ENCODE peak calls at places on chromosomes 3 and 15, in ten cellular contexts. One of them, this sample, is unnamed.

GRCh38 chr3:127836004-127836882 is 13.9 kb upstream of the MGLL start:
- DNase-seq in fibroblast of lung: no peak
- DNase-seq in prostate gland: no peak
- DNase-seq in endodermal cell: no peak
- DNase-seq in breast epithelium: no peak
- DNase-seq in cardiac muscle cell: no peak
- DNase-seq in CD8-positive, alpha-beta T cell: no peak
- DNase-seq in astrocyte: no peak
- DNase-seq in uterus: no peak
- DNase-seq in neural progenitor cell: no peak
- DNase-seq in this sample: no peak

GRCh38 chr3:56921573-56922571 is 120.1 kb upstream of the ARHGEF3 start:
- DNase-seq in fibroblast of lung: peak; percentile 82
- DNase-seq in astrocyte: peak; percentile 79
- DNase-seq in prostate gland: peak; percentile 8
- DNase-seq in cardiac muscle cell: peak; percentile 78
- DNase-seq in CD8-positive, alpha-beta T cell: no peak
- DNase-seq in uterus: no peak
- DNase-seq in breast epithelium: no peak
- DNase-seq in endodermal cell: no peak
- DNase-seq in neural progenitor cell: no peak
- DNase-seq in this sample: peak; percentile 48

GRCh38 chr15:23642413-23643044 is 5.1 kb downstream of the MAGEL2 start:
- DNase-seq in uterus: peak; percentile 64
- DNase-seq in fibroblast of lung: peak; percentile 41
- DNase-seq in astrocyte: peak; percentile 20
- DNase-seq in cardiac muscle cell: peak; percentile 66
- DNase-seq in prostate gland: peak; percentile 32
- DNase-seq in breast epithelium: no peak
- DNase-seq in endodermal cell: peak; percentile 84
- DNase-seq in CD8-positive, alpha-beta T cell: no peak
- DNase-seq in neural progenitor cell: peak; percentile 73
- DNase-seq in this sample: peak; percentile 10

GRCh38 chr3:18725668-18726407 is 300.7 kb upstream of the SATB1 start:
- DNase-seq in astrocyte: no peak
- DNase-seq in uterus: no peak
- DNase-seq in prostate gland: peak; percentile 7
- DNase-seq in fibroblast of lung: no peak
- DNase-seq in endodermal cell: no peak
- DNase-seq in cardiac muscle cell: peak; percentile 77
- DNase-seq in neural progenitor cell: no peak
- DNase-seq in breast epithelium: no peak
- DNase-seq in CD8-positive, alpha-beta T cell: no peak
- DNase-seq in this sample: no peak

GRCh38 chr15:68517285-68517711 is 61.5 kb upstream of the CORO2B start:
- DNase-seq in neural progenitor cell: peak; percentile 66
- DNase-seq in astrocyte: peak; percentile 68
- DNase-seq in endodermal cell: peak; percentile 82
- DNase-seq in fibroblast of lung: peak; percentile 69
- DNase-seq in uterus: no peak
- DNase-seq in breast epithelium: no peak
- DNase-seq in CD8-positive, alpha-beta T cell: no peak
- DNase-seq in cardiac muscle cell: no peak
- DNase-seq in prostate gland: no peak
- DNase-seq in this sample: no peak

GRCh38 chr3:172464306-172464705 is 16.1 kb upstream of the GHSR start:
- DNase-seq in astrocyte: no peak
- DNase-seq in neural progenitor cell: no peak
- DNase-seq in uterus: no peak
- DNase-seq in prostate gland: no peak
- DNase-seq in fibroblast of lung: no peak
- DNase-seq in CD8-positive, alpha-beta T cell: no peak
- DNase-seq in breast epithelium: no peak
- DNase-seq in endodermal cell: no peak
- DNase-seq in cardiac muscle cell: no peak
- DNase-seq in this sample: no peak

GRCh38 chr3:100518983-100519382 is 26.6 kb downstream of the TMEM45A start:
- DNase-seq in prostate gland: no peak
- DNase-seq in endodermal cell: no peak
- DNase-seq in cardiac muscle cell: peak; percentile 69
- DNase-seq in CD8-positive, alpha-beta T cell: no peak
- DNase-seq in breast epithelium: no peak
- DNase-seq in fibroblast of lung: peak; percentile 54
- DNase-seq in astrocyte: peak; percentile 53
- DNase-seq in neural progenitor cell: no peak
- DNase-seq in uterus: no peak
- DNase-seq in this sample: no peak

GRCh38 chr3:115595611-115596010 is 27.7 kb upstream of the GAP43 start:
- DNase-seq in uterus: no peak
- DNase-seq in breast epithelium: no peak
- DNase-seq in endodermal cell: no peak
- DNase-seq in astrocyte: peak; percentile 69
- DNase-seq in cardiac muscle cell: peak; percentile 14
- DNase-seq in fibroblast of lung: peak; percentile 76
- DNase-seq in CD8-positive, alpha-beta T cell: no peak
- DNase-seq in neural progenitor cell: no peak
- DNase-seq in prostate gland: no peak
- DNase-seq in this sample: peak; percentile 72

GRCh38 chr15:66941231-66941711 is 124.1 kb upstream of the SMAD3 start:
- DNase-seq in endodermal cell: peak; percentile 35
- DNase-seq in prostate gland: no peak
- DNase-seq in fibroblast of lung: no peak
- DNase-seq in uterus: no peak
- DNase-seq in neural progenitor cell: no peak
- DNase-seq in astrocyte: no peak
- DNase-seq in CD8-positive, alpha-beta T cell: no peak
- DNase-seq in cardiac muscle cell: no peak
- DNase-seq in breast epithelium: no peak
- DNase-seq in this sample: no peak

GRCh38 chr3:82259994-82260393 is 498.5 kb upstream of the GBE1 start:
- DNase-seq in uterus: no peak
- DNase-seq in astrocyte: no peak
- DNase-seq in neural progenitor cell: no peak
- DNase-seq in CD8-positive, alpha-beta T cell: no peak
- DNase-seq in fibroblast of lung: no peak
- DNase-seq in breast epithelium: no peak
- DNase-seq in cardiac muscle cell: no peak
- DNase-seq in prostate gland: no peak
- DNase-seq in endodermal cell: no peak
- DNase-seq in this sample: no peak

GRCh38 chr3:195240939-195241338 is 30.0 kb downstream of the XXYLT1 start:
- DNase-seq in breast epithelium: no peak
- DNase-seq in endodermal cell: peak; percentile 39
- DNase-seq in neural progenitor cell: no peak
- DNase-seq in fibroblast of lung: no peak
- DNase-seq in prostate gland: no peak
- DNase-seq in cardiac muscle cell: no peak
- DNase-seq in uterus: peak; percentile 31
- DNase-seq in astrocyte: no peak
- DNase-seq in CD8-positive, alpha-beta T cell: no peak
- DNase-seq in this sample: no peak

GRCh38 chr3:153626158-153626557 is 464.1 kb downstream of the RAP2B start:
- DNase-seq in CD8-positive, alpha-beta T cell: no peak
- DNase-seq in breast epithelium: no peak
- DNase-seq in cardiac muscle cell: no peak
- DNase-seq in fibroblast of lung: no peak
- DNase-seq in endodermal cell: no peak
- DNase-seq in neural progenitor cell: no peak
- DNase-seq in uterus: no peak
- DNase-seq in astrocyte: no peak
- DNase-seq in prostate gland: no peak
- DNase-seq in this sample: no peak

GRCh38 chr3:147411235-147411607 is 2.1 kb downstream of the ZIC1 start:
- DNase-seq in prostate gland: no peak
- DNase-seq in astrocyte: no peak
- DNase-seq in CD8-positive, alpha-beta T cell: no peak
- DNase-seq in cardiac muscle cell: peak; percentile 40
- DNase-seq in fibroblast of lung: no peak
- DNase-seq in uterus: no peak
- DNase-seq in breast epithelium: no peak
- DNase-seq in endodermal cell: peak; percentile 75
- DNase-seq in neural progenitor cell: peak; percentile 59
- DNase-seq in this sample: no peak

GRCh38 chr3:194166682-194167479 is 30.9 kb downstream of the HES1 start:
- DNase-seq in prostate gland: peak; percentile 55
- DNase-seq in neural progenitor cell: peak; percentile 30
- DNase-seq in CD8-positive, alpha-beta T cell: no peak
- DNase-seq in uterus: peak; percentile 41
- DNase-seq in endodermal cell: no peak
- DNase-seq in cardiac muscle cell: peak; percentile 73
- DNase-seq in astrocyte: peak; percentile 37
- DNase-seq in fibroblast of lung: peak; percentile 51
- DNase-seq in breast epithelium: no peak
- DNase-seq in this sample: no peak

GRCh38 chr3:142319094-142319493 is 93.7 kb upstream of the GK5 start:
- DNase-seq in uterus: no peak
- DNase-seq in astrocyte: peak; percentile 72
- DNase-seq in cardiac muscle cell: peak; percentile 56
- DNase-seq in neural progenitor cell: no peak
- DNase-seq in breast epithelium: no peak
- DNase-seq in prostate gland: no peak
- DNase-seq in CD8-positive, alpha-beta T cell: no peak
- DNase-seq in endodermal cell: no peak
- DNase-seq in fibroblast of lung: peak; percentile 80
- DNase-seq in this sample: peak; percentile 37

GRCh38 chr3:35664460-35664919 is 25.2 kb downstream of the ARPP21 start:
- DNase-seq in uterus: peak; percentile 15
- DNase-seq in astrocyte: peak; percentile 79
- DNase-seq in endodermal cell: peak; percentile 68
- DNase-seq in CD8-positive, alpha-beta T cell: no peak
- DNase-seq in breast epithelium: no peak
- DNase-seq in prostate gland: no peak
- DNase-seq in fibroblast of lung: peak; percentile 87
- DNase-seq in cardiac muscle cell: peak; percentile 81
- DNase-seq in neural progenitor cell: peak; percentile 50
- DNase-seq in this sample: peak; percentile 73

GRCh38 chr3:105899528-105899927 is 30.7 kb upstream of the CBLB start:
- DNase-seq in CD8-positive, alpha-beta T cell: no peak
- DNase-seq in prostate gland: no peak
- DNase-seq in endodermal cell: no peak
- DNase-seq in astrocyte: peak; percentile 53
- DNase-seq in uterus: no peak
- DNase-seq in neural progenitor cell: no peak
- DNase-seq in fibroblast of lung: peak; percentile 62
- DNase-seq in cardiac muscle cell: peak; percentile 75
- DNase-seq in breast epithelium: no peak
- DNase-seq in this sample: no peak

GRCh38 chr3:137852511-137852910 is 88.4 kb downstream of the SOX14 start:
- DNase-seq in fibroblast of lung: no peak
- DNase-seq in uterus: no peak
- DNase-seq in cardiac muscle cell: no peak
- DNase-seq in CD8-positive, alpha-beta T cell: no peak
- DNase-seq in prostate gland: no peak
- DNase-seq in breast epithelium: no peak
- DNase-seq in astrocyte: no peak
- DNase-seq in neural progenitor cell: peak; percentile 86
- DNase-seq in endodermal cell: no peak
- DNase-seq in this sample: no peak
- TF ChIP-seq CTCF in fibroblast of lung: no peak
- TF ChIP-seq CTCF in uterus: no peak
- TF ChIP-seq CTCF in cardiac muscle cell: no peak
- TF ChIP-seq CTCF in CD8-positive, alpha-beta T cell: no peak
- TF ChIP-seq CTCF in prostate gland: no peak
- TF ChIP-seq CTCF in breast epithelium: no peak
- TF ChIP-seq CTCF in astrocyte: no peak
- TF ChIP-seq CTCF in neural progenitor cell: no peak
- TF ChIP-seq CTCF in endodermal cell: no peak
- TF ChIP-seq CTCF in this sample: no peak

DNA sequence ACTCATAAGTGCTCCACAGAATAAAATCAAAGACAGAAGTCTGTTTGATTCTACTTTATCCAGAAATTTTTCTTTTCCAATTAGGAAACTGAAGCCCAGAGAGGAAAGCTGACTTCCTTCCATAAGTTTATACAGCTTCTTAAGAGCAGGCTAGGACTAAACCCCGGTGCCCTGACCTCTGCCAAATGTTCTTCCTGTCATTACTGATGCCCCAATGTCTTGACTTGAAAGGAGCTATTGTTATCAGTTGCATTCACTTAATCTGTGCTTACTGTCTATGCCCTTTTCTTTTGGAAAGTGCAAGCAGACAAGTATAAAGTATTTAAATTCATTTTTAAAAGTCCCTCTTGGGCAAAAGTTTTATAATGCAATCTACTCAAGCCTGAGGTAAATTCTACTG is 18.1 kb downstream of the CD200 start:
- DNase-seq in fibroblast of lung: no peak
- DNase-seq in neural progenitor cell: peak; percentile 52
- DNase-seq in breast epithelium: no peak
- DNase-seq in cardiac muscle cell: no peak
- DNase-seq in astrocyte: no peak
- DNase-seq in uterus: no peak
- DNase-seq in prostate gland: no peak
- DNase-seq in endodermal cell: no peak
- DNase-seq in CD8-positive, alpha-beta T cell: no peak
- DNase-seq in this sample: no peak
- H3K27ac ChIP-seq in fibroblast of lung: no peak overlapping the region
- H3K27ac ChIP-seq in neural progenitor cell: peak overlapping the region; percentile 48
- H3K27ac ChIP-seq in breast epithelium: peak overlapping the region; percentile 48
- H3K27ac ChIP-seq in cardiac muscle cell: no peak overlapping the region
- H3K27ac ChIP-seq in astrocyte: no peak overlapping the region
- H3K27ac ChIP-seq in uterus: peak overlapping the region; percentile 59
- H3K27ac ChIP-seq in prostate gland: no peak overlapping the region
- H3K27ac ChIP-seq in endodermal cell: peak overlapping the region; percentile 57
- H3K27ac ChIP-seq in CD8-positive, alpha-beta T cell: no peak overlapping the region
- H3K27ac ChIP-seq in this sample: no peak overlapping the region

GRCh38 chr3:43161684-43162512 is 56.0 kb upstream of the POMGNT2 start:
- DNase-seq in breast epithelium: no peak
- DNase-seq in endodermal cell: peak; percentile 52
- DNase-seq in CD8-positive, alpha-beta T cell: no peak
- DNase-seq in uterus: no peak
- DNase-seq in neural progenitor cell: peak; percentile 34
- DNase-seq in prostate gland: no peak
- DNase-seq in fibroblast of lung: peak; percentile 20
- DNase-seq in cardiac muscle cell: peak; percentile 76
- DNase-seq in astrocyte: no peak
- DNase-seq in this sample: peak; percentile 42
- TF ChIP-seq CTCF in breast epithelium: no peak
- TF ChIP-seq CTCF in endodermal cell: peak; percentile 73
- TF ChIP-seq CTCF in CD8-positive, alpha-beta T cell: peak; percentile 67
- TF ChIP-seq CTCF in uterus: peak; percentile 37
- TF ChIP-seq CTCF in neural progenitor cell: peak; percentile 58
- TF ChIP-seq CTCF in prostate gland: no peak
- TF ChIP-seq CTCF in fibroblast of lung: peak; percentile 46
- TF ChIP-seq CTCF in cardiac muscle cell: peak; percentile 47
- TF ChIP-seq CTCF in astrocyte: peak; percentile 26
- TF ChIP-seq CTCF in this sample: peak; percentile 52

DNA sequence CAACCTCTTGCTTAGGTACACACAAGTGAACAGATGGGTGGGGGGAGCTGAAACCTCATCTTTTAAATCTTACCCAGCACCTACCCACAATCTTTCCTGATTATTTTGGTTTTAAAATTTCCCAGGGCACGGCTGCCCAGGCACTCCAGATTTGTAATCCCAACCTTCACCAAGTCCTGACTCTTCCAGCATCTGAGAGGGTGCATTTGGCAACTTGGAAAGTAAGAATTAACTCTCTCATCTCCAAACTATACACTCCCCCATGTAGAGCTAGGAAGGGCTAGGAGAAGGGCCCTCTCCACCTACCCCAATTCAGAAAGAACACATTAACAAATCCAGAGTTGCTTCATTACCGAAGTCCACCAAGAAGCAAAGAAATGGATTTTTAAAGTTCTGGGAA is 41.7 kb upstream of the PRICKLE2 start:
- DNase-seq in astrocyte: no peak
- DNase-seq in uterus: no peak
- DNase-seq in neural progenitor cell: no peak
- DNase-seq in prostate gland: no peak
- DNase-seq in breast epithelium: no peak
- DNase-seq in fibroblast of lung: peak; percentile 18
- DNase-seq in cardiac muscle cell: peak; percentile 33
- DNase-seq in CD8-positive, alpha-beta T cell: no peak
- DNase-seq in endodermal cell: no peak
- DNase-seq in this sample: no peak
- H3K27ac ChIP-seq in astrocyte: peak overlapping the region; percentile 93
- H3K27ac ChIP-seq in uterus: peak overlapping the region; percentile 93
- H3K27ac ChIP-seq in neural progenitor cell: no peak overlapping the region
- H3K27ac ChIP-seq in prostate gland: peak overlapping the region; percentile 74
- H3K27ac ChIP-seq in breast epithelium: peak overlapping the region; percentile 97
- H3K27ac ChIP-seq in fibroblast of lung: peak overlapping the region; percentile 71
- H3K27ac ChIP-seq in cardiac muscle cell: no peak overlapping the region
- H3K27ac ChIP-seq in CD8-positive, alpha-beta T cell: no peak overlapping the region
- H3K27ac ChIP-seq in endodermal cell: no peak overlapping the region
- H3K27ac ChIP-seq in this sample: peak overlapping the region; percentile 77

This sample was measured in brain microvascular endothelial cell.